ENCODE peak calls at places on chromosomes 11 and 22, in eight cellular contexts. One of them, this sample, is unnamed.

GRCh38 chr11:4027746-4028145 is 66.9 kb upstream of the RRM1 start:
- DNase-seq in psoas muscle: no peak
- DNase-seq in left ventricle myocardium inferior: no peak
- DNase-seq in effector memory CD4-positive, alpha-beta T cell: no peak
- DNase-seq in fibroblast of lung: no peak
- DNase-seq in CD8-positive, alpha-beta memory T cell: no peak
- DNase-seq in esophagus squamous epithelium: no peak
- DNase-seq in dorsolateral prefrontal cortex: no peak
- DNase-seq in this sample: no peak

GRCh38 chr11:93279911-93280347 is 50.6 kb upstream of the DEUP1 start:
- DNase-seq in dorsolateral prefrontal cortex: no peak
- DNase-seq in fibroblast of lung: no peak
- DNase-seq in effector memory CD4-positive, alpha-beta T cell: no peak
- DNase-seq in esophagus squamous epithelium: no peak
- DNase-seq in psoas muscle: no peak
- DNase-seq in CD8-positive, alpha-beta memory T cell: no peak
- DNase-seq in left ventricle myocardium inferior: no peak
- DNase-seq in this sample: no peak

GRCh38 chr11:111454561-111455192 is 57.5 kb downstream of the BTG4 start:
- DNase-seq in CD8-positive, alpha-beta memory T cell: no peak
- DNase-seq in fibroblast of lung: peak; percentile 68
- DNase-seq in effector memory CD4-positive, alpha-beta T cell: no peak
- DNase-seq in dorsolateral prefrontal cortex: peak; percentile 23
- DNase-seq in psoas muscle: no peak
- DNase-seq in left ventricle myocardium inferior: no peak
- DNase-seq in esophagus squamous epithelium: no peak
- DNase-seq in this sample: peak; percentile 58

GRCh38 chr11:73716153-73717056 is 44.5 kb downstream of the RAB6A start:
- DNase-seq in psoas muscle: no peak
- DNase-seq in esophagus squamous epithelium: no peak
- DNase-seq in left ventricle myocardium inferior: no peak
- DNase-seq in CD8-positive, alpha-beta memory T cell: no peak
- DNase-seq in fibroblast of lung: no peak
- DNase-seq in effector memory CD4-positive, alpha-beta T cell: no peak
- DNase-seq in dorsolateral prefrontal cortex: no peak
- DNase-seq in this sample: no peak

GRCh38 chr22:42608481-42609361 is 6.0 kb downstream of the POLDIP3 start:
- DNase-seq in psoas muscle: no peak
- DNase-seq in left ventricle myocardium inferior: no peak
- DNase-seq in fibroblast of lung: peak; percentile 64
- DNase-seq in esophagus squamous epithelium: no peak
- DNase-seq in dorsolateral prefrontal cortex: no peak
- DNase-seq in CD8-positive, alpha-beta memory T cell: no peak
- DNase-seq in effector memory CD4-positive, alpha-beta T cell: no peak
- DNase-seq in this sample: peak; percentile 68

GRCh38 chr11:67289651-67290479 is 762 bp downstream of the ANKRD13D start:
- DNase-seq in CD8-positive, alpha-beta memory T cell: no peak
- DNase-seq in left ventricle myocardium inferior: peak; percentile 35
- DNase-seq in effector memory CD4-positive, alpha-beta T cell: no peak
- DNase-seq in dorsolateral prefrontal cortex: peak; percentile 31
- DNase-seq in psoas muscle: peak; percentile 40
- DNase-seq in esophagus squamous epithelium: no peak
- DNase-seq in fibroblast of lung: no peak
- DNase-seq in this sample: no peak

GRCh38 chr22:27556371-27556770 is 245.2 kb downstream of the MN1 start:
- DNase-seq in effector memory CD4-positive, alpha-beta T cell: no peak
- DNase-seq in psoas muscle: no peak
- DNase-seq in dorsolateral prefrontal cortex: no peak
- DNase-seq in left ventricle myocardium inferior: no peak
- DNase-seq in esophagus squamous epithelium: no peak
- DNase-seq in CD8-positive, alpha-beta memory T cell: no peak
- DNase-seq in fibroblast of lung: no peak
- DNase-seq in this sample: no peak

GRCh38 chr22:19120829-19121630 is 1.2 kb downstream of the DGCR2 start:
- DNase-seq in esophagus squamous epithelium: no peak
- DNase-seq in left ventricle myocardium inferior: no peak
- DNase-seq in psoas muscle: no peak
- DNase-seq in CD8-positive, alpha-beta memory T cell: no peak
- DNase-seq in dorsolateral prefrontal cortex: peak; percentile 49
- DNase-seq in effector memory CD4-positive, alpha-beta T cell: peak; percentile 11
- DNase-seq in fibroblast of lung: no peak
- DNase-seq in this sample: no peak

GRCh38 chr11:132716037-132716436 is 816.3 kb downstream of the OPCML start:
- DNase-seq in fibroblast of lung: no peak
- DNase-seq in CD8-positive, alpha-beta memory T cell: no peak
- DNase-seq in psoas muscle: no peak
- DNase-seq in left ventricle myocardium inferior: no peak
- DNase-seq in dorsolateral prefrontal cortex: no peak
- DNase-seq in esophagus squamous epithelium: no peak
- DNase-seq in effector memory CD4-positive, alpha-beta T cell: no peak
- DNase-seq in this sample: no peak

GRCh38 chr11:2149471-2150205 is 10.4 kb upstream of the IGF2 start:
- DNase-seq in dorsolateral prefrontal cortex: no peak
- DNase-seq in fibroblast of lung: no peak
- DNase-seq in esophagus squamous epithelium: no peak
- DNase-seq in effector memory CD4-positive, alpha-beta T cell: no peak
- DNase-seq in psoas muscle: no peak
- DNase-seq in left ventricle myocardium inferior: no peak
- DNase-seq in CD8-positive, alpha-beta memory T cell: no peak
- DNase-seq in this sample: no peak

GRCh38 chr11:2147391-2147790 is 8.2 kb upstream of the IGF2 start:
- DNase-seq in fibroblast of lung: no peak
- DNase-seq in left ventricle myocardium inferior: no peak
- DNase-seq in CD8-positive, alpha-beta memory T cell: no peak
- DNase-seq in psoas muscle: no peak
- DNase-seq in esophagus squamous epithelium: no peak
- DNase-seq in dorsolateral prefrontal cortex: no peak
- DNase-seq in effector memory CD4-positive, alpha-beta T cell: no peak
- DNase-seq in this sample: no peak

GRCh38 chr11:2146051-2146450 is 6.9 kb upstream of the IGF2 start:
- DNase-seq in dorsolateral prefrontal cortex: no peak
- DNase-seq in esophagus squamous epithelium: no peak
- DNase-seq in CD8-positive, alpha-beta memory T cell: no peak
- DNase-seq in fibroblast of lung: no peak
- DNase-seq in left ventricle myocardium inferior: no peak
- DNase-seq in psoas muscle: no peak
- DNase-seq in effector memory CD4-positive, alpha-beta T cell: no peak
- DNase-seq in this sample: no peak

GRCh38 chr11:2150206-2150847 is 10.7 kb downstream of the INS start:
- DNase-seq in psoas muscle: no peak
- DNase-seq in effector memory CD4-positive, alpha-beta T cell: no peak
- DNase-seq in CD8-positive, alpha-beta memory T cell: no peak
- DNase-seq in left ventricle myocardium inferior: no peak
- DNase-seq in fibroblast of lung: peak; percentile 78
- DNase-seq in dorsolateral prefrontal cortex: no peak
- DNase-seq in esophagus squamous epithelium: no peak
- DNase-seq in this sample: no peak

GRCh38 chr11:2148253-2149000 is 9.2 kb upstream of the IGF2 start:
- DNase-seq in fibroblast of lung: no peak
- DNase-seq in left ventricle myocardium inferior: no peak
- DNase-seq in CD8-positive, alpha-beta memory T cell: no peak
- DNase-seq in dorsolateral prefrontal cortex: no peak
- DNase-seq in esophagus squamous epithelium: no peak
- DNase-seq in psoas muscle: no peak
- DNase-seq in effector memory CD4-positive, alpha-beta T cell: no peak
- DNase-seq in this sample: no peak
- H3K27ac ChIP-seq in fibroblast of lung: no peak overlapping the region
- H3K27ac ChIP-seq in left ventricle myocardium inferior: no peak overlapping the region
- H3K27ac ChIP-seq in CD8-positive, alpha-beta memory T cell: no peak overlapping the region
- H3K27ac ChIP-seq in dorsolateral prefrontal cortex: no peak overlapping the region
- H3K27ac ChIP-seq in esophagus squamous epithelium: no peak overlapping the region
- H3K27ac ChIP-seq in psoas muscle: no peak overlapping the region
- H3K27ac ChIP-seq in effector memory CD4-positive, alpha-beta T cell: no peak overlapping the region
- H3K27ac ChIP-seq in this sample: no peak overlapping the region

DNA sequence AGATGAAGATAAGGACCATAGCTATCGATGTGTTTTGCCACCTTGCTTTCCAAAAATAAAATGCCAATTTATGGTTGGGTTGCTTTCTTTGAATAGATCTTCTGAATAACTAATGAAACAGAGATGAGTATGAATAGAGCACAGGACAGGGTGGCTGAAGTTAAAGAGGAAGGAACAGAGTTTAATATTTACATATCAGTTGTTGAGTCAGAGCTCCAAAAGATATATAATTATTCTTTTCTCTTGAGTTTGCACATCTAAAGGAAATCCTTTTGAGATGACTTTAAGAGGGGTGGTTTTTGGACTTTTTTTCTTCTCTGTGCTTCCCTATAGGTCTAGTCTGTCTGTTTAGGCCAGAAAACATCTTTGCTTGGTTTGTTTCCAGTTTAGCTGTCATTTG is 115.2 kb downstream of the DDX10 start:
- DNase-seq in psoas muscle: no peak
- DNase-seq in effector memory CD4-positive, alpha-beta T cell: no peak
- DNase-seq in dorsolateral prefrontal cortex: no peak
- DNase-seq in fibroblast of lung: no peak
- DNase-seq in left ventricle myocardium inferior: no peak
- DNase-seq in CD8-positive, alpha-beta memory T cell: no peak
- DNase-seq in esophagus squamous epithelium: no peak
- DNase-seq in this sample: no peak
- H3K27ac ChIP-seq in psoas muscle: no peak overlapping the region
- H3K27ac ChIP-seq in effector memory CD4-positive, alpha-beta T cell: no peak overlapping the region
- H3K27ac ChIP-seq in dorsolateral prefrontal cortex: no peak overlapping the region
- H3K27ac ChIP-seq in fibroblast of lung: no peak overlapping the region
- H3K27ac ChIP-seq in left ventricle myocardium inferior: no peak overlapping the region
- H3K27ac ChIP-seq in CD8-positive, alpha-beta memory T cell: no peak overlapping the region
- H3K27ac ChIP-seq in esophagus squamous epithelium: no peak overlapping the region
- H3K27ac ChIP-seq in this sample: no peak overlapping the region

GRCh38 chr22:50186181-50186731 is 543 bp downstream of the TRABD start:
- DNase-seq in effector memory CD4-positive, alpha-beta T cell: no peak
- DNase-seq in dorsolateral prefrontal cortex: peak; percentile 4
- DNase-seq in CD8-positive, alpha-beta memory T cell: no peak
- DNase-seq in fibroblast of lung: no peak
- DNase-seq in left ventricle myocardium inferior: no peak
- DNase-seq in psoas muscle: peak; percentile 30
- DNase-seq in esophagus squamous epithelium: no peak
- DNase-seq in this sample: no peak
- H3K27ac ChIP-seq in effector memory CD4-positive, alpha-beta T cell: peak overlapping the region; percentile 70
- H3K27ac ChIP-seq in dorsolateral prefrontal cortex: peak overlapping the region; percentile 74
- H3K27ac ChIP-seq in CD8-positive, alpha-beta memory T cell: peak overlapping the region; percentile 61
- H3K27ac ChIP-seq in fibroblast of lung: peak overlapping the region; percentile 38
- H3K27ac ChIP-seq in left ventricle myocardium inferior: peak overlapping the region; percentile 69
- H3K27ac ChIP-seq in psoas muscle: peak overlapping the region; percentile 48
- H3K27ac ChIP-seq in esophagus squamous epithelium: peak overlapping the region; percentile 87
- H3K27ac ChIP-seq in this sample: no peak overlapping the region

DNA sequence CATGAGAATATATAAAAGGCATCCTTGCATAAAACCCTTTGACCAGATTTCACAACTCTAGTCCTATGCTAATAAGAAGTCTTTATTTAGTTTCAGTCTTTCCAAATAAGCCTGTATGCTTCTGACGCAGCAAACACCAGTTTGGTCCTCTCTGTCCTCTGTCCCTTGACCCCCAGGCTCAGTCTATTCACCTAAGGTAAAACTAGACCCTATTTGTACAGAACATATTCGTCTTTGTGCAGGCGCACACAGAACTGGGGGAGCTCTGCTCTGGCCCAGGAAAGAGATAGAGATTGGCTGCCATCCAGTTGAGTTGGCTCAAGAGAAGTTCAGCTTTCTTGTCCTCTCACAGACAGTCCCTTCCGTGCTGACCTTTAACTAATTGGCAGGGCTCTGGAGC is 21.0 kb upstream of the PSMA1 start:
- DNase-seq in left ventricle myocardium inferior: no peak
- DNase-seq in esophagus squamous epithelium: no peak
- DNase-seq in CD8-positive, alpha-beta memory T cell: no peak
- DNase-seq in dorsolateral prefrontal cortex: peak; percentile 68
- DNase-seq in psoas muscle: no peak
- DNase-seq in fibroblast of lung: peak; percentile 55
- DNase-seq in effector memory CD4-positive, alpha-beta T cell: no peak
- DNase-seq in this sample: no peak
- H3K27ac ChIP-seq in left ventricle myocardium inferior: peak overlapping the region; percentile 76
- H3K27ac ChIP-seq in esophagus squamous epithelium: peak overlapping the region; percentile 74
- H3K27ac ChIP-seq in CD8-positive, alpha-beta memory T cell: no peak overlapping the region
- H3K27ac ChIP-seq in dorsolateral prefrontal cortex: peak overlapping the region; percentile 26
- H3K27ac ChIP-seq in psoas muscle: no peak overlapping the region
- H3K27ac ChIP-seq in fibroblast of lung: no peak overlapping the region
- H3K27ac ChIP-seq in effector memory CD4-positive, alpha-beta T cell: no peak overlapping the region
- H3K27ac ChIP-seq in this sample: no peak overlapping the region